ENCODE peak calls at places on chromosomes 7 and 10, in five cellular contexts. N is GM23248, I is PC-3, J is mammary epithelial cell, L is H9. G is an unnamed sample. For H4K20me1, the result is how much of the 10 kb centered on the place peaks cover.

GRCh38 chr7:106767498-106768323 is 97.4 kb upstream of the PIK3CG start:
- DNase-seq in I (no peak), N (peak), L (no peak), J (no peak), G (no peak)

GRCh38 chr10:52951819-52952218 is 179.2 kb upstream of the MBL2 start:
- DNase-seq in N (peak), L (peak), J (peak), I (peak), G (peak)

GRCh38 chr10:33091186-33091585 is 133.2 kb upstream of the ITGB1 start:
- DNase-seq in I (no peak), J (no peak), N (no peak), L (no peak), G (no peak)

GRCh38 chr7:111953611-111954010 is 252.6 kb downstream of the DOCK4 start:
- DNase-seq in L (no peak), N (peak), J (peak), I (peak), G (peak)

GRCh38 chr7:8283968-8284367 is 22.0 kb upstream of the ICA1 start:
- DNase-seq in J (no peak), L (no peak), N (no peak), I (no peak), G (no peak)

GRCh38 chr7:79781716-79782115 is 328.2 kb upstream of the MAGI2 start:
- DNase-seq in L (no peak), N (no peak), I (no peak), J (no peak), G (no peak)

GRCh38 chr10:132115736-132116135 is 50.0 kb downstream of the JAKMIP3 start:
- DNase-seq in I (no peak), J (no peak), N (no peak), L (no peak), G (no peak)

GRCh38 chr7:22338875-22339274 is 18.1 kb downstream of the RAPGEF5 start:
- DNase-seq in N (no peak), I (no peak), J (no peak), L (no peak), G (no peak)

GRCh38 chr7:31028417-31028988 is 23.6 kb upstream of the ADCYAP1R1 start:
- DNase-seq in N (no peak), J (no peak), L (no peak), I (no peak), G (no peak)

GRCh38 chr10:6059506-6059905 is 2.7 kb downstream of the IL2RA start:
- DNase-seq in L (no peak), J (no peak), I (no peak), N (no peak), G (no peak)

GRCh38 chr10:61921143-61921542 is 19.6 kb downstream of the ARID5B start:
- DNase-seq in J (no peak), I (no peak), N (no peak), L (no peak), G (no peak)

GRCh38 chr7:25854608-25855497 is 297.1 kb upstream of the NFE2L3 start:
- DNase-seq in L (peak), N (peak), J (peak), I (peak), G (peak)

GRCh38 chr10:23275355-23275754 is 69.2 kb downstream of the C10orf67 start:
- DNase-seq in I (no peak), L (no peak), N (no peak), J (no peak), G (no peak)

GRCh38 chr7:111424768-111425167 is 137.5 kb downstream of the IMMP2L start:
- DNase-seq in J (peak), L (no peak), N (peak), I (peak), G (no peak)

GRCh38 chr7:37112882-37113281 is 335.8 kb downstream of the ELMO1 start:
- DNase-seq in L (no peak), J (peak), N (no peak), I (no peak), G (no peak)

DNA sequence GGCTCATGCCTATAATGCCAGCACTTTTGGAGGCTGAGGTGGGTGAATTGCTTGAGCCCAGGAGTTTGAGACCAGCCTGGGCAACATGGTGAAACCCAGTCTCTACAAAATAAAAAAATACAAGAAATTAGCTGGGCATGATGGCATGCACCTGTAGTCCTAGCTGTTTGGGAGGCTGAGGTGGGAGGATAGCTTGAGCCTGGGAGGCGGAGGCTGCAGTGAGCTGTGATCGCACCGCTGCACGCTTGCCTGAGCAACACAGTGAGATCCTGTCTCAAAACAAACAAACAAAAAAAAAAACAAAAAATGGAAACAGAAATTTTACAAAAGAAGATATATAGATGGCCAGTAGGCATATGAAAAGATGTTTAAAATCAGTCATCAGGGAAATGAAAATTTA is 57.1 kb downstream of the PTEN start:
- DNase-seq in N (no peak), I (no peak), L (no peak), J (no peak), G (no peak)
- H4K20me1 ChIP-seq in N (half or more), I (under half), L (under half), J (under half), G (under half)

GRCh38 chr10:100008142-100008522 is 1.6 kb downstream of the DNMBP start:
- DNase-seq in I (peak), J (peak), L (no peak), N (peak), G (no peak)
- H3K9ac ChIP-seq in I (peak), J (peak), L (no peak), N (peak), G (peak)

GRCh38 chr7:158415316-158415715 is 172.3 kb downstream of the PTPRN2 start:
- DNase-seq in I (no peak), N (no peak), J (no peak), L (no peak), G (no peak)
- H4K20me1 ChIP-seq in I (under half), N (under half), J (under half), L (under half), G (under half)

GRCh38 chr7:114419441-114420107 is 5.0 kb downstream of the FOXP2 start:
- DNase-seq in I (no peak), J (no peak), L (no peak), N (peak), G (no peak)
- H3K9ac ChIP-seq in I (no peak), J (no peak), L (no peak), N (no peak), G (no peak)

DNA sequence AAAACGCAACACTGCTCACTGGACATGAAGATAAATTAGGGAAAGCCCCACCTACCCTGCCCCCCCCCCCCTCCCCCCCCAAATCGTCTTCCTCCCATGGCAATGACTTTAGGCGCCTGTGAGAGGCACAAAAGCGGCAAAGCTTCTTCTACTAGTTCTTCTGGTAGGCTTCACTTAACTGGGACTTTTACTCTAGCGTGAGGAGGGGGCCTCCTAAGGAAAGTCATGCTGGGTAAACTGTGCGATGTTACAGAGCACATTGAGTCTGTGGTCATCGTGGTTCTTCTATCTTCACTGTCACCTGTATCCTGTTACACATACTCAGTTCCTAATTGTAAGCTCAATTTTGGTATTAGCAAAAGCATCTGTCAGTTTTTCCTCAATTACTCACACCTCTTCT is 25.1 kb downstream of the HSPB1 start:
- DNase-seq in I (no peak), N (no peak), L (no peak), J (no peak), G (no peak)
- H4K20me1 ChIP-seq in I (half or more), N (under half), L (under half), J (under half), G (half or more)

DNA sequence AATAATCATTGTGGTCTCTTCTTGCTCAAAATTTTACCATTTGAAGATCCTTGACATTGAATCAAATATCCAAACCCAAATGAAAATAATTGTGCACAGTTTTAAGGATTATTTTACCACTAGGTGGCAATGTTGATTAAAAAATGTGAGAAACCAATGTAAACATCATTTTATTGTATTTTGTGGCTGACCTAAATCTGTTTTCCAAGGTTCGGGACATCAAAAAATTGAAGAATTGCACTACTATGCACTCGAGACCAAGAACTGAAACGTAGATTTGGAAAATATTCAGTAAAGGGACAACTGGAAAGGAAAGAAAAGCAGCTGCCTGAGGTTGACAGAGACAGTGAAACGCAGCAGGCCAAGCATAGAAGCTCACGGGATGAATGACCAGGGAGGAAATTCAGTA is 259.3 kb downstream of the SNX13 start:
- DNase-seq in I (peak), L (no peak), J (peak), N (peak), G (peak)
- H3K9ac ChIP-seq in I (peak), L (no peak), J (peak), N (peak), G (no peak)

GRCh38 chr10:95282115-95282514 is 8.7 kb downstream of the PDLIM1 start:
- DNase-seq in L (no peak), N (peak), I (no peak), J (no peak), G (no peak)
- H4K20me1 ChIP-seq in L (under half), N (under half), I (under half), J (under half), G (under half)

G was measured in Karpas-422.